ENCODE peak calls at places on chromosomes 16 and 17, in nine cellular contexts. B is PC-3, R is PC-9, U is tibial artery, D is skeletal muscle cell, G is fibroblast of lung, C is AG10803, K is spleen, I is A549. P is an unnamed sample.

GRCh38 chr16:83925957-83926725 is 26.9 kb upstream of the OSGIN1 start:
- DNase-seq in B (no peak), R (no peak), U (no peak), D (no peak), G (no peak), C (no peak), K (no peak), I (no peak), P (no peak)

GRCh38 chr16:3023415-3023668 is 400 bp downstream of the HCFC1R1 start:
- DNase-seq in B (peak), R (peak), U (no peak), D (peak), G (peak), C (peak), K (no peak), I (peak), P (no peak)

GRCh38 chr17:71237903-71238538 is 882.8 kb upstream of the SOX9 start:
- DNase-seq in B (peak), R (no peak), U (no peak), D (peak), G (peak), C (peak), K (no peak), I (peak), P (no peak)

GRCh38 chr17:74922172-74922571 is 883 bp downstream of the USH1G start:
- DNase-seq in B (no peak), R (no peak), U (no peak), D (no peak), G (no peak), C (no peak), K (no peak), I (no peak), P (no peak)

GRCh38 chr17:78040561-78041400 is 82.3 kb downstream of the TNRC6C start:
- DNase-seq in B (peak), R (no peak), U (peak), D (no peak), G (peak), C (peak), K (peak), I (peak), P (peak)

GRCh38 chr17:46154151-46154816 is 38.9 kb downstream of the KANSL1 start:
- DNase-seq in B (peak), R (no peak), U (no peak), D (no peak), G (no peak), C (no peak), K (no peak), I (no peak), P (no peak)

GRCh38 chr16:63512910-63513309 is 1476.7 kb upstream of the CDH8 start:
- DNase-seq in B (no peak), R (no peak), U (no peak), D (no peak), G (no peak), C (no peak), K (no peak), I (no peak), P (no peak)

GRCh38 chr17:55089955-55090573 is 121.5 kb downstream of the STXBP4 start:
- DNase-seq in B (peak), R (peak), U (no peak), D (no peak), G (peak), C (no peak), K (no peak), I (peak), P (no peak)

GRCh38 chr17:7249830-7250229 is 1.7 kb downstream of the CTDNEP1 start:
- DNase-seq in B (no peak), R (no peak), U (no peak), D (no peak), G (no peak), C (no peak), K (no peak), I (no peak), P (no peak)

GRCh38 chr16:90020838-90021382 is 1.7 kb upstream of the DBNDD1 start:
- DNase-seq in B (peak), R (no peak), U (no peak), D (peak), G (no peak), C (peak), K (no peak), I (no peak), P (no peak)

GRCh38 chr16:8946544-8946943 is 17.2 kb downstream of the USP7 start:
- DNase-seq in B (no peak), R (no peak), U (no peak), D (no peak), G (no peak), C (no peak), K (no peak), I (no peak), P (peak)

GRCh38 chr16:30787613-30788378 is 791 bp upstream of the ZNF629 start:
- DNase-seq in B (no peak), R (no peak), U (no peak), D (no peak), G (no peak), C (no peak), K (no peak), I (no peak), P (peak)
- H3K4me3 ChIP-seq in B (peak), R (peak), U (peak), D (peak), G (peak), C (peak), K (peak), I (peak), P (peak)

GRCh38 chr16:10964039-10964890 is 19.9 kb downstream of the CLEC16A start:
- DNase-seq in B (peak), R (peak), U (peak), D (no peak), G (peak), C (peak), K (peak), I (peak), P (peak)
- H3K4me3 ChIP-seq in B (no peak), R (no peak), U (no peak), D (no peak), G (no peak), C (no peak), K (no peak), I (no peak), P (no peak)

GRCh38 chr16:25030420-25031131 is 15.4 kb upstream of the ARHGAP17 start:
- DNase-seq in B (no peak), R (no peak), U (no peak), D (no peak), G (no peak), C (no peak), K (no peak), I (no peak), P (no peak)
- H3K4me3 ChIP-seq in B (peak), R (peak), U (peak), D (no peak), G (no peak), C (no peak), K (peak), I (no peak), P (no peak)

GRCh38 chr17:67403065-67403464 is 26.0 kb downstream of the PITPNC1 start:
- DNase-seq in B (no peak), R (no peak), U (no peak), D (no peak), G (no peak), C (no peak), K (no peak), I (no peak), P (no peak)

GRCh38 chr17:67401598-67402504 is 24.8 kb downstream of the PITPNC1 start:
- DNase-seq in B (no peak), R (no peak), U (no peak), D (no peak), G (no peak), C (no peak), K (no peak), I (no peak), P (no peak)

GRCh38 chr17:67400193-67400592 is 23.1 kb downstream of the PITPNC1 start:
- DNase-seq in B (no peak), R (no peak), U (no peak), D (no peak), G (peak), C (no peak), K (no peak), I (no peak), P (no peak)

GRCh38 chr17:67399676-67400075 is 22.6 kb downstream of the PITPNC1 start:
- DNase-seq in B (no peak), R (no peak), U (no peak), D (no peak), G (no peak), C (no peak), K (no peak), I (no peak), P (no peak)

GRCh38 chr17:67401106-67401505 is 24.0 kb downstream of the PITPNC1 start:
- DNase-seq in B (no peak), R (no peak), U (no peak), D (no peak), G (no peak), C (no peak), K (no peak), I (no peak), P (no peak)
- H3K4me3 ChIP-seq in B (no peak), R (no peak), U (no peak), D (no peak), G (no peak), C (no peak), K (no peak), I (no peak), P (no peak)

DNA sequence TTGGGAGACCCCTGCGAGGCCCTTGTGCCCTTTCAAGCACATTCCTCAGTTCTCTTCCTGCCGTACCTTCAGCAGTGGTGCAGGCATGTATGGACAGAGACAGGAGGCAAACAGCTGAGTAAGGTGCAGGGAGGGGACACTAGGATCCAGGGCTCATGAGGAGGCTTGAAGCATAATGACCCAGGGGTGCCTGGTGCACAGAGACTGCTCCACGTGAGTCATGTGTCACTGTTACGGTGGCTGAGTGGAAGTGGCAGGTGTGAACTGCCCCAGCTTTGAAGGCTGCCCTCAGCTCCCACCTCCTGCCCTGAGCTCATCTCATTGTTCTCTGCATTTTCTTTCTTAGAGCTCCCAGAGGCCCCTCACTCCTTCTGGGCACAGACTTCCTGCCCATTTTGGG is 124.8 kb downstream of the NTN1 start:
- DNase-seq in B (no peak), R (no peak), U (no peak), D (no peak), G (no peak), C (no peak), K (no peak), I (no peak), P (no peak)
- H3K4me3 ChIP-seq in B (no peak), R (no peak), U (no peak), D (no peak), G (no peak), C (no peak), K (no peak), I (no peak), P (no peak)

P was measured in right cardiac atrium.